ENCODE peak calls at places on chromosomes 1 and 21, in four cellular contexts. One of them, this sample, is unnamed.

GRCh38 chr1:161206411-161207140 is 4.4 kb downstream of the NDUFS2 start:
- DNase-seq in ovary: peak; percentile 80
- DNase-seq in tibial nerve: no peak
- DNase-seq in hepatocyte: no peak
- DNase-seq in this sample: no peak

GRCh38 chr1:83764209-83764608 is 234.7 kb downstream of the TTLL7 start:
- DNase-seq in ovary: no peak
- DNase-seq in tibial nerve: no peak
- DNase-seq in hepatocyte: no peak
- DNase-seq in this sample: no peak

GRCh38 chr1:16077430-16078245 is 4.2 kb upstream of the FAM131C start:
- DNase-seq in ovary: no peak
- DNase-seq in tibial nerve: no peak
- DNase-seq in hepatocyte: no peak
- DNase-seq in this sample: no peak

GRCh38 chr1:155320661-155321576 is at the start of gene RUSC1:
- DNase-seq in ovary: peak; percentile 83
- DNase-seq in tibial nerve: peak; percentile 72
- DNase-seq in hepatocyte: peak; percentile 58
- DNase-seq in this sample: peak; percentile 93

GRCh38 chr1:207868252-207868768 is 42.6 kb downstream of the CD34 start:
- DNase-seq in ovary: peak; percentile 71
- DNase-seq in tibial nerve: peak; percentile 68
- DNase-seq in hepatocyte: peak; percentile 36
- DNase-seq in this sample: peak; percentile 84

GRCh38 chr1:28163496-28164120 is 12.9 kb downstream of the PTAFR start:
- DNase-seq in ovary: no peak
- DNase-seq in tibial nerve: no peak
- DNase-seq in hepatocyte: no peak
- DNase-seq in this sample: no peak

GRCh38 chr1:55572878-55573734 is 357.9 kb upstream of the USP24 start:
- DNase-seq in ovary: no peak
- DNase-seq in tibial nerve: no peak
- DNase-seq in hepatocyte: no peak
- DNase-seq in this sample: no peak

GRCh38 chr21:29371464-29371863 is 72.7 kb downstream of the BACH1 start:
- DNase-seq in ovary: no peak
- DNase-seq in tibial nerve: no peak
- DNase-seq in hepatocyte: no peak
- DNase-seq in this sample: no peak

GRCh38 chr1:171743014-171743870 is 1.4 kb upstream of the VAMP4 start:
- DNase-seq in ovary: peak; percentile 31
- DNase-seq in tibial nerve: peak; percentile 34
- DNase-seq in hepatocyte: peak; percentile 59
- DNase-seq in this sample: no peak

GRCh38 chr1:44276006-44276405 is 62.7 kb downstream of the DMAP1 start:
- DNase-seq in ovary: no peak
- DNase-seq in tibial nerve: no peak
- DNase-seq in hepatocyte: no peak
- DNase-seq in this sample: no peak

GRCh38 chr1:69700770-69701169 is 133.0 kb downstream of the LRRC7 start:
- DNase-seq in ovary: no peak
- DNase-seq in tibial nerve: no peak
- DNase-seq in hepatocyte: peak; percentile 40
- DNase-seq in this sample: no peak

GRCh38 chr1:161068306-161069200 is 1.1 kb downstream of the ARHGAP30 start:
- DNase-seq in ovary: no peak
- DNase-seq in tibial nerve: peak; percentile 49
- DNase-seq in hepatocyte: peak; percentile 2
- DNase-seq in this sample: peak; percentile 80

GRCh38 chr1:197519741-197520334 is 251.8 kb downstream of the CRB1 start:
- DNase-seq in ovary: no peak
- DNase-seq in tibial nerve: no peak
- DNase-seq in hepatocyte: peak; percentile 6
- DNase-seq in this sample: no peak

GRCh38 chr1:47709302-47710074 is 271.6 kb downstream of the FOXD2 start:
- DNase-seq in ovary: no peak
- DNase-seq in tibial nerve: no peak
- DNase-seq in hepatocyte: peak; percentile 67
- DNase-seq in this sample: no peak

GRCh38 chr1:110421159-110421777 is 13.8 kb upstream of the LAMTOR5 start:
- DNase-seq in ovary: peak; percentile 33
- DNase-seq in tibial nerve: peak; percentile 64
- DNase-seq in hepatocyte: peak; percentile 38
- DNase-seq in this sample: peak; percentile 79

GRCh38 chr1:21084111-21084510 is 92.6 kb downstream of the EIF4G3 start:
- DNase-seq in ovary: no peak
- DNase-seq in tibial nerve: no peak
- DNase-seq in hepatocyte: no peak
- DNase-seq in this sample: no peak

GRCh38 chr1:117366982-117367768 is at the start of gene MAN1A2:
- DNase-seq in ovary: peak; percentile 86
- DNase-seq in tibial nerve: peak; percentile 67
- DNase-seq in hepatocyte: peak; percentile 88
- DNase-seq in this sample: peak; percentile 87

GRCh38 chr1:32729254-32730046 is 26.9 kb upstream of the SYNC start:
- DNase-seq in ovary: no peak
- DNase-seq in tibial nerve: no peak
- DNase-seq in hepatocyte: no peak
- DNase-seq in this sample: no peak

GRCh38 chr1:162832470-162832869 is 28.5 kb downstream of the CCDC190 start:
- DNase-seq in ovary: no peak
- DNase-seq in tibial nerve: no peak
- DNase-seq in hepatocyte: no peak
- DNase-seq in this sample: no peak

GRCh38 chr1:30673395-30673794 is 50.0 kb downstream of the MATN1 start:
- DNase-seq in ovary: no peak
- DNase-seq in tibial nerve: no peak
- DNase-seq in hepatocyte: no peak
- DNase-seq in this sample: no peak

GRCh38 chr1:204293605-204294365 is 65.9 kb downstream of the PLEKHA6 start:
- DNase-seq in ovary: peak; percentile 68
- DNase-seq in tibial nerve: peak; percentile 56
- DNase-seq in hepatocyte: no peak
- DNase-seq in this sample: peak; percentile 55

GRCh38 chr1:10456661-10457060 is 6.8 kb downstream of the CORT start:
- DNase-seq in ovary: no peak
- DNase-seq in tibial nerve: no peak
- DNase-seq in hepatocyte: no peak
- DNase-seq in this sample: no peak

GRCh38 chr1:86848654-86849053 is 65.3 kb downstream of the SELENOF start:
- DNase-seq in ovary: no peak
- DNase-seq in tibial nerve: no peak
- DNase-seq in hepatocyte: no peak
- DNase-seq in this sample: no peak

GRCh38 chr1:164320780-164321683 is 238.0 kb upstream of the PBX1 start:
- DNase-seq in ovary: peak; percentile 16
- DNase-seq in tibial nerve: no peak
- DNase-seq in hepatocyte: peak; percentile 59
- DNase-seq in this sample: no peak

GRCh38 chr1:2801046-2801445 is 447 bp downstream of the TTC34 start:
- DNase-seq in ovary: no peak
- DNase-seq in tibial nerve: no peak
- DNase-seq in hepatocyte: no peak
- DNase-seq in this sample: no peak
- H3K4me1 ChIP-seq in ovary: no peaks in the 10 kb centered on the region
- H3K4me1 ChIP-seq in tibial nerve: no peaks in the 10 kb centered on the region
- H3K4me1 ChIP-seq in hepatocyte: no peaks in the 10 kb centered on the region
- H3K4me1 ChIP-seq in this sample: no peaks in the 10 kb centered on the region

GRCh38 chr1:216700779-216701178 is 22.4 kb downstream of the ESRRG start:
- DNase-seq in ovary: no peak
- DNase-seq in tibial nerve: no peak
- DNase-seq in hepatocyte: no peak
- DNase-seq in this sample: no peak

GRCh38 chr1:216705686-216706085 is 17.5 kb downstream of the ESRRG start:
- DNase-seq in ovary: no peak
- DNase-seq in tibial nerve: no peak
- DNase-seq in hepatocyte: no peak
- DNase-seq in this sample: no peak

GRCh38 chr1:216702170-216702569 is 21.1 kb downstream of the ESRRG start:
- DNase-seq in ovary: no peak
- DNase-seq in tibial nerve: no peak
- DNase-seq in hepatocyte: no peak
- DNase-seq in this sample: no peak
- TF ChIP-seq CTCF in ovary: no peak
- TF ChIP-seq CTCF in tibial nerve: no peak
- TF ChIP-seq CTCF in hepatocyte: no peak
- TF ChIP-seq CTCF in this sample: no peak

GRCh38 chr1:91015794-91016550 is 5.9 kb downstream of the ZNF644 start:
- DNase-seq in ovary: no peak
- DNase-seq in tibial nerve: no peak
- DNase-seq in hepatocyte: peak; percentile 52
- DNase-seq in this sample: no peak
- H3K4me1 ChIP-seq in ovary: peaks cover 6% of the 10 kb centered on the region
- H3K4me1 ChIP-seq in tibial nerve: peaks cover 52% of the 10 kb centered on the region
- H3K4me1 ChIP-seq in hepatocyte: peaks cover 23% of the 10 kb centered on the region
- H3K4me1 ChIP-seq in this sample: peaks cover 77% of the 10 kb centered on the region

DNA sequence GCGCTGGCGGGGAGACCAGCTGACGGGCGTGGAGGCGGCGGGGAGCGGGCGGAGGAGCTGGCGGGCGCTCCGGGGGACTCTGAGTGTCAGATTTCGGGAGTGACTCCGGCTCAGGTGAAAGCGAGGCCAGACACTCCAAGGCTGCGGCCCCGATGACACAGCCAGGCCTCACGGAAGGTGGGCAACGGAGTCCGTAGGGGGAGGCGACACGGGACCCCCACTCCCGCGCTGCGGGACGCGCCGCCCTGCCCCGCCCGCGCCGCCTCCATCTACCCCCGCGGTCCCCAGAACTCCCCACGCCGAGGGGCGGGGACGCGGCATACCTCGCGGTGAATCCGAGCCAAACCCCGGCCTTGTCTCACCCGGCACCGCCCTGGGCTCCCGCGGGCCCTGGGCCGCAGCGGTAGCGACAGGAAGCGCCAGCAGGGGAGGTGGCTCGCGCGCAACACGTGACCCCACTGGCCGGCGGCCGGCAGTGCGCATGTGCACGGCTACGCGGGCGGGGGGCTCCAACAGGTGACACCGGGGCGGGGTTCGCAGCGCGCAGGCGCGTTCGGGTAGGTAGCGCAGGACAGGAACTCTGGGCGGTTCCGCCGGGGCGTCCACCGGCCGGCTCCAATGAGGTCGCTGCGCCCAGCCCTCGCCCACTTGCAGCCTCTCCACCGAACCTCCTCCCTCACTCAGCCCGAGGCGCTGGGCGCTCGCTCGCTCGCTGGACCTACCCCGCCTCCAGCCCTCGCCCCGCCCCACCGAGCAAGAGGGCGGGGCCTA is at the start of gene CC2D1B:
- DNase-seq in ovary: peak; percentile 98
- DNase-seq in tibial nerve: peak; percentile 93
- DNase-seq in hepatocyte: peak; percentile 99
- DNase-seq in this sample: peak; percentile 97
- TF ChIP-seq CTCF in ovary: no peak
- TF ChIP-seq CTCF in tibial nerve: no peak
- TF ChIP-seq CTCF in hepatocyte: peak; percentile 6
- TF ChIP-seq CTCF in this sample: peak; percentile 41

GRCh38 chr1:23558140-23558871 is 995 bp downstream of the ID3 start:
- DNase-seq in ovary: peak; percentile 64
- DNase-seq in tibial nerve: no peak
- DNase-seq in hepatocyte: peak; percentile 73
- DNase-seq in this sample: peak; percentile 71
- H3K4me1 ChIP-seq in ovary: peaks cover 24% of the 10 kb centered on the region
- H3K4me1 ChIP-seq in tibial nerve: peaks cover 51% of the 10 kb centered on the region
- H3K4me1 ChIP-seq in hepatocyte: peaks cover 64% of the 10 kb centered on the region
- H3K4me1 ChIP-seq in this sample: no peaks in the 10 kb centered on the region

GRCh38 chr1:37016121-37016520 is 18.2 kb downstream of the GRIK3 start:
- DNase-seq in ovary: no peak
- DNase-seq in tibial nerve: no peak
- DNase-seq in hepatocyte: no peak
- DNase-seq in this sample: no peak

GRCh38 chr1:37015713-37016112 is 18.6 kb downstream of the GRIK3 start:
- DNase-seq in ovary: no peak
- DNase-seq in tibial nerve: no peak
- DNase-seq in hepatocyte: no peak
- DNase-seq in this sample: no peak

GRCh38 chr1:37020653-37021277 is 13.6 kb downstream of the GRIK3 start:
- DNase-seq in ovary: no peak
- DNase-seq in tibial nerve: no peak
- DNase-seq in hepatocyte: peak; percentile 51
- DNase-seq in this sample: no peak

DNA sequence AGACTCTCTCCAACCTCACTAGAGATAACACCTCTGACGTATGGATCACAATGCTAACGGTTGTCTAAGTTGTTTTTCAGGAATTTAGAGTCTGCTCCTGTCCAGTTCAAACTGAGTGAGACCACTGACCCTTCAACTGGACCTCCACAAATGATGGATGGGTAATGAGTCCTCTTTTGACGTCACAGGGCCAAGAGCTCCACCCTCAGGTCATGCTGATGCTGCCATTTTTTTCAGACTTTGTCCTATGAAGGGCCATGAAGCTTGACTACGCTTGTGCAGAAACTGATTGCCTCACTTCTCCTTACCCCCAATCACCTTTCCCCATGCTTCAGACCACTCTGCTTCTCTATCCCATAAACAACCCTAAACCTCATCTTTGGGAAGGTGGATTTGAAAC is 16.6 kb downstream of the GRIK3 start:
- DNase-seq in ovary: no peak
- DNase-seq in tibial nerve: no peak
- DNase-seq in hepatocyte: no peak
- DNase-seq in this sample: no peak
- TF ChIP-seq CTCF in ovary: no peak
- TF ChIP-seq CTCF in tibial nerve: no peak
- TF ChIP-seq CTCF in hepatocyte: no peak
- TF ChIP-seq CTCF in this sample: no peak

This sample was measured in tibial artery.